ENCODE peak calls at places on chromosomes 6 and 20, in eight cellular contexts. One of them, this sample, is unnamed.

GRCh38 chr6:141394125-141394536 is 738.6 kb upstream of the GJE1 start:
- DNase-seq in SK-N-SH: peak
- DNase-seq in NCI-H460: no peak
- DNase-seq in tibial nerve: no peak
- DNase-seq in cardiac fibroblast: no peak
- DNase-seq in non-pigmented ciliary epithelial cell: no peak
- DNase-seq in skeletal muscle cell: no peak
- DNase-seq in trophoblast cell: no peak
- DNase-seq in this sample: no peak

GRCh38 chr6:23874985-23875384 is 251.0 kb upstream of the NRSN1 start:
- DNase-seq in SK-N-SH: no peak
- DNase-seq in NCI-H460: no peak
- DNase-seq in tibial nerve: no peak
- DNase-seq in cardiac fibroblast: no peak
- DNase-seq in non-pigmented ciliary epithelial cell: no peak
- DNase-seq in skeletal muscle cell: no peak
- DNase-seq in trophoblast cell: no peak
- DNase-seq in this sample: no peak

GRCh38 chr6:122652431-122652830 is 42.2 kb downstream of the PKIB start:
- DNase-seq in SK-N-SH: no peak
- DNase-seq in NCI-H460: no peak
- DNase-seq in tibial nerve: no peak
- DNase-seq in cardiac fibroblast: peak
- DNase-seq in non-pigmented ciliary epithelial cell: no peak
- DNase-seq in skeletal muscle cell: no peak
- DNase-seq in trophoblast cell: peak
- DNase-seq in this sample: no peak

GRCh38 chr6:36317623-36318022 is 19.1 kb downstream of the BNIP5 start:
- DNase-seq in SK-N-SH: no peak
- DNase-seq in NCI-H460: no peak
- DNase-seq in tibial nerve: no peak
- DNase-seq in cardiac fibroblast: no peak
- DNase-seq in non-pigmented ciliary epithelial cell: no peak
- DNase-seq in skeletal muscle cell: no peak
- DNase-seq in trophoblast cell: no peak
- DNase-seq in this sample: no peak

GRCh38 chr6:125831660-125832059 is 40.9 kb downstream of the NCOA7 start:
- DNase-seq in SK-N-SH: no peak
- DNase-seq in NCI-H460: no peak
- DNase-seq in tibial nerve: no peak
- DNase-seq in cardiac fibroblast: no peak
- DNase-seq in non-pigmented ciliary epithelial cell: no peak
- DNase-seq in skeletal muscle cell: no peak
- DNase-seq in trophoblast cell: no peak
- DNase-seq in this sample: no peak

GRCh38 chr6:111985202-111985731 is 68.6 kb upstream of the CCN6 start:
- DNase-seq in SK-N-SH: no peak
- DNase-seq in NCI-H460: no peak
- DNase-seq in tibial nerve: no peak
- DNase-seq in cardiac fibroblast: peak
- DNase-seq in non-pigmented ciliary epithelial cell: peak
- DNase-seq in skeletal muscle cell: peak
- DNase-seq in trophoblast cell: peak
- DNase-seq in this sample: no peak

GRCh38 chr6:36364669-36365479 is 22.6 kb downstream of the ETV7 start:
- DNase-seq in SK-N-SH: no peak
- DNase-seq in NCI-H460: no peak
- DNase-seq in tibial nerve: no peak
- DNase-seq in cardiac fibroblast: peak
- DNase-seq in non-pigmented ciliary epithelial cell: no peak
- DNase-seq in skeletal muscle cell: no peak
- DNase-seq in trophoblast cell: peak
- DNase-seq in this sample: no peak

GRCh38 chr20:48686238-48687096 is 141.3 kb downstream of the PREX1 start:
- DNase-seq in SK-N-SH: peak
- DNase-seq in NCI-H460: no peak
- DNase-seq in tibial nerve: peak
- DNase-seq in cardiac fibroblast: peak
- DNase-seq in non-pigmented ciliary epithelial cell: no peak
- DNase-seq in skeletal muscle cell: no peak
- DNase-seq in trophoblast cell: no peak
- DNase-seq in this sample: no peak

GRCh38 chr6:115972679-115973078 is 88.0 kb downstream of the FRK start:
- DNase-seq in SK-N-SH: no peak
- DNase-seq in NCI-H460: no peak
- DNase-seq in tibial nerve: no peak
- DNase-seq in cardiac fibroblast: peak
- DNase-seq in non-pigmented ciliary epithelial cell: no peak
- DNase-seq in skeletal muscle cell: no peak
- DNase-seq in trophoblast cell: no peak
- DNase-seq in this sample: no peak

GRCh38 chr6:136412410-136412809 is 122.8 kb upstream of the BCLAF1 start:
- DNase-seq in SK-N-SH: no peak
- DNase-seq in NCI-H460: no peak
- DNase-seq in tibial nerve: no peak
- DNase-seq in cardiac fibroblast: no peak
- DNase-seq in non-pigmented ciliary epithelial cell: no peak
- DNase-seq in skeletal muscle cell: no peak
- DNase-seq in trophoblast cell: no peak
- DNase-seq in this sample: no peak

GRCh38 chr6:10487668-10488327 is 33.4 kb upstream of the GCNT2 start:
- DNase-seq in SK-N-SH: peak
- DNase-seq in NCI-H460: no peak
- DNase-seq in tibial nerve: no peak
- DNase-seq in cardiac fibroblast: no peak
- DNase-seq in non-pigmented ciliary epithelial cell: no peak
- DNase-seq in skeletal muscle cell: no peak
- DNase-seq in trophoblast cell: no peak
- DNase-seq in this sample: no peak

GRCh38 chr20:62345681-62346370 is 21.3 kb downstream of the LAMA5 start:
- DNase-seq in SK-N-SH: no peak
- DNase-seq in NCI-H460: no peak
- DNase-seq in tibial nerve: no peak
- DNase-seq in cardiac fibroblast: no peak
- DNase-seq in non-pigmented ciliary epithelial cell: no peak
- DNase-seq in skeletal muscle cell: no peak
- DNase-seq in trophoblast cell: no peak
- DNase-seq in this sample: no peak

GRCh38 chr6:149899926-149900619 is 2.2 kb upstream of the RAET1E start:
- DNase-seq in SK-N-SH: no peak
- DNase-seq in NCI-H460: no peak
- DNase-seq in tibial nerve: no peak
- DNase-seq in cardiac fibroblast: no peak
- DNase-seq in non-pigmented ciliary epithelial cell: no peak
- DNase-seq in skeletal muscle cell: no peak
- DNase-seq in trophoblast cell: no peak
- DNase-seq in this sample: no peak

GRCh38 chr6:17621003-17621402 is 20.9 kb downstream of the FAM8A1 start:
- DNase-seq in SK-N-SH: no peak
- DNase-seq in NCI-H460: no peak
- DNase-seq in tibial nerve: no peak
- DNase-seq in cardiac fibroblast: no peak
- DNase-seq in non-pigmented ciliary epithelial cell: no peak
- DNase-seq in skeletal muscle cell: no peak
- DNase-seq in trophoblast cell: no peak
- DNase-seq in this sample: no peak

GRCh38 chr6:167742719-167743303 is 83.9 kb upstream of the AFDN start:
- DNase-seq in SK-N-SH: no peak
- DNase-seq in NCI-H460: no peak
- DNase-seq in tibial nerve: no peak
- DNase-seq in cardiac fibroblast: peak
- DNase-seq in non-pigmented ciliary epithelial cell: no peak
- DNase-seq in skeletal muscle cell: no peak
- DNase-seq in trophoblast cell: peak
- DNase-seq in this sample: no peak

GRCh38 chr6:133646021-133646682 is 242.8 kb upstream of the TCF21 start:
- DNase-seq in SK-N-SH: no peak
- DNase-seq in NCI-H460: peak
- DNase-seq in tibial nerve: no peak
- DNase-seq in cardiac fibroblast: peak
- DNase-seq in non-pigmented ciliary epithelial cell: no peak
- DNase-seq in skeletal muscle cell: no peak
- DNase-seq in trophoblast cell: no peak
- DNase-seq in this sample: no peak

This sample was measured in SK-N-DZ.